ENCODE peak calls at places on chromosomes 4 and X, in nine cellular contexts. I is breast epithelium, J is sigmoid colon, V is heart left ventricle, A is ovary, U is astrocyte, W is transverse colon, M is spleen, Q is left ventricle myocardium inferior. G is an unnamed sample.

GRCh38 chr4:81839347-81840042 is 367.8 kb upstream of the RASGEF1B start:
- DNase-seq in W (no peak), V (no peak), U (no peak), M (no peak), Q (no peak), A (no peak), I (no peak), J (no peak), G (no peak)

GRCh38 chr4:54402880-54403503 is 173.9 kb downstream of the PDGFRA start:
- DNase-seq in M (no peak), Q (no peak), A (no peak), J (no peak), I (no peak), W (no peak), U (no peak), V (no peak), G (no peak)

GRCh38 chr4:5051692-5052423 is 578 bp downstream of the STK32B start:
- DNase-seq in V (no peak), Q (no peak), A (no peak), U (peak), I (no peak), M (no peak), J (no peak), W (no peak), G (no peak)

GRCh38 chrX:149829751-149830191 is 48.0 kb downstream of the MAGEA9 start:
- DNase-seq in I (no peak), J (no peak), V (no peak), W (no peak), U (peak), Q (no peak), A (no peak), M (no peak), G (peak)

GRCh38 chrX:120287513-120288112 is 23.6 kb downstream of the TMEM255A start:
- DNase-seq in J (no peak), Q (no peak), W (no peak), A (no peak), V (no peak), M (no peak), U (no peak), I (no peak), G (no peak)

GRCh38 chr4:41628916-41629315 is 91.0 kb downstream of the LIMCH1 start:
- DNase-seq in Q (no peak), I (no peak), A (no peak), W (no peak), M (no peak), U (no peak), J (no peak), V (no peak), G (no peak)

GRCh38 chr4:120841580-120841979 is 80.9 kb downstream of the PRDM5 start:
- DNase-seq in J (no peak), A (no peak), M (no peak), U (peak), I (no peak), V (no peak), Q (no peak), W (no peak), G (no peak)

GRCh38 chrX:139826065-139827044 is 106.5 kb downstream of the ATP11C start:
- DNase-seq in V (no peak), I (no peak), J (no peak), W (no peak), U (peak), Q (no peak), A (no peak), M (no peak), G (no peak)

GRCh38 chrX:40177942-40178715 is 80.4 kb upstream of the BCOR start:
- DNase-seq in U (no peak), Q (no peak), J (no peak), M (peak), I (no peak), W (no peak), V (no peak), A (peak), G (no peak)

GRCh38 chr4:188092824-188093223 is 16.6 kb downstream of the TRIML2 start:
- DNase-seq in M (no peak), Q (no peak), W (no peak), U (no peak), V (no peak), J (no peak), I (no peak), A (no peak), G (peak)

GRCh38 chrX:104566921-104567501 is 1.0 kb downstream of the IL1RAPL2 start:
- DNase-seq in V (no peak), U (no peak), J (no peak), A (no peak), I (no peak), M (no peak), W (no peak), Q (no peak), G (no peak)

GRCh38 chrX:129654652-129655546 is at the start of gene APLN:
- DNase-seq in V (peak), I (peak), M (no peak), Q (peak), W (no peak), U (peak), J (no peak), A (peak), G (no peak)

GRCh38 chr4:147709999-147710398 is 21.9 kb upstream of the ARHGAP10 start:
- DNase-seq in W (no peak), J (no peak), U (peak), Q (no peak), I (no peak), A (no peak), M (no peak), V (no peak), G (no peak)

GRCh38 chr4:47968847-47969246 is 47.6 kb downstream of the CNGA1 start:
- DNase-seq in M (no peak), U (no peak), V (no peak), W (no peak), I (no peak), Q (no peak), A (no peak), J (no peak), G (no peak)

GRCh38 chrX:75038925-75039324 is 113.7 kb upstream of the NEXMIF start:
- DNase-seq in U (peak), Q (no peak), M (no peak), W (no peak), A (no peak), V (no peak), I (no peak), J (no peak), G (no peak)

GRCh38 chr4:114658179-114658578 is 59.6 kb downstream of the UGT8 start:
- DNase-seq in M (no peak), V (no peak), A (no peak), J (no peak), W (no peak), Q (no peak), U (no peak), I (no peak), G (no peak)

GRCh38 chr4:152780267-152780811 is 585 bp downstream of the ARFIP1 start:
- DNase-seq in M (no peak), W (no peak), A (no peak), V (peak), J (no peak), Q (peak), I (no peak), U (peak), G (peak)

GRCh38 chr4:179663641-179664431 is 2221.6 kb upstream of the AGA start:
- DNase-seq in M (no peak), Q (no peak), I (no peak), V (no peak), U (no peak), A (no peak), J (no peak), W (no peak), G (no peak)

GRCh38 chrX:101057095-101057714 is 5.3 kb upstream of the TRMT2B start:
- DNase-seq in J (no peak), W (no peak), V (no peak), M (no peak), A (no peak), I (no peak), Q (no peak), U (peak), G (peak)

GRCh38 chrX:54659547-54659946 is 129.5 kb downstream of the GNL3L start:
- DNase-seq in I (no peak), M (no peak), A (no peak), W (no peak), U (no peak), J (no peak), Q (no peak), V (no peak), G (no peak)

GRCh38 chr4:89113415-89113814 is 2.1 kb downstream of the TIGD2 start:
- DNase-seq in U (no peak), Q (no peak), V (no peak), A (no peak), I (no peak), J (no peak), M (no peak), W (no peak), G (no peak)

GRCh38 chr4:52423967-52424366 is 235.1 kb downstream of the USP46 start:
- DNase-seq in A (no peak), Q (no peak), J (no peak), M (no peak), W (no peak), U (no peak), I (no peak), V (no peak), G (no peak)

GRCh38 chrX:119895843-119896326 is at the start of gene AKAP14:
- DNase-seq in Q (no peak), M (no peak), I (no peak), U (no peak), V (no peak), A (no peak), J (no peak), W (no peak), G (no peak)

GRCh38 chr4:3419836-3420605 is 21.7 kb upstream of the HGFAC start:
- DNase-seq in U (no peak), M (peak), W (no peak), A (no peak), J (peak), Q (peak), I (no peak), V (no peak), G (no peak)

GRCh38 chr4:1137063-1137771 is 23.9 kb upstream of the RNF212 start:
- DNase-seq in J (no peak), A (no peak), Q (no peak), W (no peak), V (no peak), I (no peak), U (no peak), M (no peak), G (no peak)

GRCh38 chr4:140628016-140628415 is 59.3 kb upstream of the UCP1 start:
- DNase-seq in M (no peak), A (no peak), W (no peak), I (no peak), U (no peak), V (no peak), J (no peak), Q (no peak), G (peak)

GRCh38 chrX:134932528-134933217 is 58.1 kb upstream of the SMIM10 start:
- DNase-seq in W (no peak), Q (no peak), I (no peak), V (no peak), U (peak), J (no peak), A (no peak), M (no peak), G (no peak)

GRCh38 chr4:86359944-86360478 is at the start of gene MAPK10:
- DNase-seq in Q (peak), V (peak), I (peak), A (peak), J (peak), W (peak), U (peak), M (peak), G (no peak)

GRCh38 chr4:52051213-52051614 is at the start of gene SPATA18:
- DNase-seq in W (peak), Q (peak), U (peak), A (no peak), J (peak), I (peak), M (peak), V (peak), G (peak)

GRCh38 chrX:134520860-134521390 is 61.0 kb downstream of the HPRT1 start:
- DNase-seq in J (no peak), V (no peak), W (peak), I (no peak), U (peak), A (no peak), Q (no peak), M (no peak), G (peak)

GRCh38 chrX:105173071-105173470 is 47.4 kb downstream of the TEX13A start:
- DNase-seq in U (no peak), Q (no peak), V (no peak), J (no peak), A (no peak), W (no peak), I (no peak), M (no peak), G (no peak)

GRCh38 chrX:129959493-129959832 is 23.0 kb upstream of the BCORL1 start:
- DNase-seq in V (no peak), M (no peak), I (no peak), W (peak), J (no peak), U (no peak), A (no peak), Q (no peak), G (no peak)

GRCh38 chrX:68945603-68946228 is 116.9 kb downstream of the EFNB1 start:
- DNase-seq in A (no peak), M (peak), U (peak), Q (no peak), J (peak), W (peak), I (no peak), V (no peak), G (peak)

GRCh38 chr4:1579834-1580686 is 104.1 kb downstream of the FAM53A start:
- DNase-seq in I (peak), V (peak), U (peak), J (peak), A (peak), M (peak), W (peak), Q (peak), G (peak)

GRCh38 chr4:20313237-20314030 is 61.7 kb downstream of the SLIT2 start:
- DNase-seq in J (no peak), I (no peak), V (no peak), M (no peak), A (no peak), Q (no peak), U (no peak), W (peak), G (no peak)
- TF ChIP-seq CTCF in J (no peak), I (no peak), V (peak), M (no peak), A (no peak), Q (peak), U (no peak), W (no peak), G (no peak)

GRCh38 chrX:107725761-107726555 is 49.6 kb downstream of the TSC22D3 start:
- DNase-seq in W (no peak), V (no peak), U (no peak), I (no peak), Q (no peak), J (no peak), A (no peak), M (peak), G (peak)
- H3K27ac ChIP-seq in W (peak), V (no peak), U (no peak), I (peak), Q (peak), J (no peak), A (no peak), M (no peak), G (peak)

GRCh38 chr4:184476660-184477059 is 2.3 kb upstream of the IRF2 start:
- DNase-seq in V (no peak), W (no peak), J (no peak), A (no peak), M (peak), Q (no peak), U (no peak), I (no peak), G (no peak)
- TF ChIP-seq CTCF in V (no peak), W (no peak), J (no peak), A (no peak), M (no peak), Q (no peak), U (no peak), I (no peak), G (no peak)

DNA sequence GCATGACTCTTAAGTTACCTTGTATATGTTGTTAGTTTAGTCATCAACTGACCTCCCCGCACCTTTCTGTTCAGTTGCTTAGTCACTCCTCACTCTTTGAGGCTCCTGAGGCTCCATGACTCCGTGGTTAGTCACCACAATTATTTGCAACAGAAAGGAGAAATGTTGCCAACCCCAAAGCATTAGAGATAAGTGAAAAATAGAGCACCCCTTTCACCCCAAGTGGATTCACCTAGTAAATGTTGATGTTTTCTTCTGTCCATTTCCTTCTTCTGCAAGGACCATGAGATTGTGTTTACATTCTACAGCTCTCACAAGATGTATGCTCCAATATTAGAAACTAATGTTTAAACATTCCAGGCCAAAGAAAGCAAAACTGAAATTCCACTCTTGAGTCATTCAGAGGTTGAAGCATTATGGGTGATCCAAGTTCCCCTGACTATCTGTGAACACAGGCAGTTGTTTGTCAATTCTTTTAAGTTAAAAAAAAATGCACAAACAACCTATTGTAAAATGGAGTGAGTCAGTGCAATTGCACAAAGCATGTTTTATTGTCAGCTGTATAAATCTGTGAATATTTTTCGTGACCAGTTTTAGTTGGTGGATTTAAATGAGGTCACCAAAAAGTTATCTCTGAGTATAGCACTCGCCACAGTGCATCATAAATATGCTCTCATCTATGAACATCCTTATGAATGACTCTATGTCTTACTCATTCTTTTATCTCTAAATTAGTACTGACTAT is 552.4 kb upstream of the MAGEB2 start:
- DNase-seq in J (no peak), A (no peak), Q (no peak), V (no peak), U (peak), M (no peak), I (no peak), W (no peak), G (peak)
- H3K27ac ChIP-seq in J (peak), A (no peak), Q (no peak), V (no peak), U (peak), M (no peak), I (no peak), W (no peak), G (no peak)

GRCh38 chrX:10725071-10725470 is 104.7 kb upstream of the MID1 start:
- DNase-seq in A (no peak), U (no peak), M (no peak), J (no peak), V (no peak), W (no peak), Q (no peak), I (no peak), G (peak)
- TF ChIP-seq CTCF in A (no peak), U (peak), M (no peak), J (no peak), V (no peak), W (peak), Q (peak), I (no peak), G (no peak)

GRCh38 chrX:138127314-138127713 is 561.4 kb downstream of the ZIC3 start:
- DNase-seq in I (no peak), V (no peak), W (no peak), J (no peak), Q (no peak), A (no peak), M (no peak), U (peak), G (no peak)
- H3K27ac ChIP-seq in I (no peak), V (no peak), W (no peak), J (no peak), Q (no peak), A (no peak), M (no peak), U (no peak), G (no peak)

GRCh38 chr4:137543198-137543597 is 10.9 kb upstream of the PCDH18 start:
- DNase-seq in M (no peak), A (no peak), V (no peak), J (no peak), Q (no peak), U (no peak), I (no peak), W (no peak), G (no peak)

GRCh38 chr4:137541866-137542648 is 9.8 kb upstream of the PCDH18 start:
- DNase-seq in W (no peak), Q (no peak), A (no peak), U (no peak), I (no peak), V (no peak), M (no peak), J (no peak), G (no peak)

GRCh38 chr4:137543650-137544049 is 11.4 kb upstream of the PCDH18 start:
- DNase-seq in U (no peak), Q (no peak), M (no peak), I (no peak), J (no peak), A (no peak), W (no peak), V (no peak), G (no peak)

GRCh38 chr4:137541181-137541580 is 8.9 kb upstream of the PCDH18 start:
- DNase-seq in A (no peak), V (no peak), U (no peak), J (no peak), M (no peak), I (no peak), W (no peak), Q (no peak), G (no peak)

DNA sequence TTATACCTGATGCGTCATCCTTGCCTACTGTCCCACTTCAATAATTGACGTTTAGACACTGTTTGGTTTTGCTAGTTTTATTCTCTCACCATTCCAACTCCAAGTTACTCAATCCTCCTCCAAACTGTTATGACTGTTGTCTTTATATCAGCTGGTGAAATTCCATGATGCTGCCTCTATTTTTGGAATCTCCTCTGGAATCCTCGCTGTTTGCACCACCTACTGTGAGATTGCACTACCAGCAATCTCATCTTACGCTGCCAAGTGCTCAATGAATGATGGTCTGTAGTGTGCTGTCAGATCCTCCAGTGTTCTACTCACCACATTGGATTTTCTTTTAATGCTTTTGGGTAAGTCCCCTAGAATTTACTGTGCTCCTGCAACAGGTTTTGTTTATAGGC is 13.2 kb upstream of the PCDH18 start:
- DNase-seq in Q (no peak), V (no peak), J (peak), W (no peak), A (no peak), M (no peak), U (peak), I (no peak), G (no peak)
- TF ChIP-seq CTCF in Q (peak), V (no peak), J (no peak), W (no peak), A (no peak), M (no peak), U (no peak), I (no peak), G (no peak)